ENCODE peak calls at places on chromosomes 13 and 19, in four cellular contexts. O is mesenchymal stem cell, Q is right atrium auricular region, Y is AG09309. X is an unnamed sample.
A peak's percentile ranks its signal among the peaks of the same experiment; 100 is the strongest.

GRCh38 chr19:35000647-35001501 is 751 bp downstream of the GRAMD1A start:
- DNase-seq in Q (no peak), Y (no peak), O (peak; percentile 67), X (peak; percentile 57)

GRCh38 chr13:44052843-44053607 is 173.3 kb downstream of the LACC1 start:
- DNase-seq in O (peak; percentile 77), Q (no peak), Y (peak; percentile 29), X (peak; percentile 86)

GRCh38 chr19:48749571-48750198 is 2.8 kb downstream of the FUT1 start:
- DNase-seq in Q (no peak), Y (no peak), O (no peak), X (no peak)

GRCh38 chr19:29841559-29842367 is 30.0 kb downstream of the CCNE1 start:
- DNase-seq in Y (no peak), O (peak; percentile 89), Q (no peak), X (peak; percentile 82)

GRCh38 chr13:44605275-44605674 is 29.1 kb upstream of the TSC22D1 start:
- DNase-seq in Q (no peak), Y (no peak), O (no peak), X (no peak)

GRCh38 chr13:107788464-107789165 is 426.7 kb downstream of the LIG4 start:
- DNase-seq in Y (no peak), O (no peak), Q (no peak), X (no peak)

GRCh38 chr19:29724102-29724641 is 9.1 kb upstream of the C19orf12 start:
- DNase-seq in Y (no peak), O (peak; percentile 24), Q (no peak), X (peak; percentile 31)

GRCh38 chr19:18156841-18157464 is 4.0 kb downstream of the PIK3R2 start:
- DNase-seq in Q (peak; percentile 81), Y (peak; percentile 5), O (peak; percentile 86), X (peak; percentile 95)

GRCh38 chr13:99376924-99377323 is 69.7 kb upstream of the GPR183 start:
- DNase-seq in Q (peak; percentile 52), O (no peak), Y (no peak), X (no peak)

GRCh38 chr13:111908391-111908790 is 158.6 kb upstream of the SOX1 start:
- DNase-seq in Y (no peak), Q (peak; percentile 32), O (no peak), X (no peak)

GRCh38 chr13:74074723-74075122 is 59.5 kb downstream of the KLF12 start:
- DNase-seq in Y (no peak), O (peak; percentile 28), Q (no peak), X (peak; percentile 77)

GRCh38 chr13:46179576-46180368 is 2.2 kb downstream of the LCP1 start:
- DNase-seq in Y (no peak), Q (no peak), O (no peak), X (no peak)

GRCh38 chr13:101283782-101284181 is 132.5 kb downstream of the NALCN start:
- DNase-seq in Q (no peak), Y (no peak), O (no peak), X (no peak)
- H3K4me3 ChIP-seq in Q (no peak overlapping the region), Y (no peak overlapping the region), O (no peak overlapping the region), X (no peak overlapping the region)

DNA sequence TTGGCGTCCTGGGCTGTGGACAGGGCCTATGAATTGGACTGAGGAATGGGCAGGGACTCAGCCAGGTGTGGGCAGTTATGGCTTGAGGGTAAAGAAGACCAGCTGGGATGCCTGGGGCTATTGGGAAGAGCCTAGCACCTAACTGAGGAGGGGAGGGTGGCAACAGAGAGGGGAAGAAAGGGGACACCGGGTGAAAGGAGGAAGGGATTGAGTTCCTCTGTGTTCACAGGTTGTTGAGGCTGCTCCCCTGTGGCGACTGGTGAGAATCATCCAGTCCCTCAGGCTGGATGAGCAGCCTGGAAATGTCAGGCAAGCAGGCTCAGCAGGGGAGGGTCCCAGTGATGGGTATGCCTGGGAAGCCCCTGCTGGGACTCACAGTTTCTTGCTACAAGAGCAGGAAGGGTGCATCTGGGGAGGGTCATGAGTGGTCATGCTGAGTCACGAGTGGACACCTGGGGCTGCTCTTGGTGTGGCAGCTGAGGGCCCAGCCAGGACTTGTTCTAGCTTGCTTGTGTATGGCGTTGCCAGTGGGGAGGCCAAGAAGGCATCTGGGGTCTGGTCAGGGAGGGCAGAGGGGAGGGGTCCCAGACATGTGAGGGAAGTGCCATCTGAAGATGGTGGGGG is 1.4 kb downstream of the ZNF324 start:
- DNase-seq in O (peak; percentile 20), Y (no peak), Q (no peak), X (peak; percentile 39)
- H3K4me3 ChIP-seq in O (no peak overlapping the region), Y (peak overlapping the region; percentile 30), Q (no peak overlapping the region), X (peak overlapping the region; percentile 33)

GRCh38 chr19:28543244-28543776 is 669.6 kb downstream of the UQCRFS1 start:
- DNase-seq in Q (no peak), Y (no peak), O (no peak), X (no peak)

GRCh38 chr19:28542394-28543243 is 670.3 kb downstream of the UQCRFS1 start:
- DNase-seq in O (no peak), Q (no peak), Y (no peak), X (no peak)

GRCh38 chr19:28539759-28540158 is 673.2 kb downstream of the UQCRFS1 start:
- DNase-seq in Q (no peak), O (no peak), Y (no peak), X (no peak)

GRCh38 chr19:28541602-28542393 is 671.2 kb downstream of the UQCRFS1 start:
- DNase-seq in Q (no peak), Y (no peak), O (no peak), X (no peak)

DNA sequence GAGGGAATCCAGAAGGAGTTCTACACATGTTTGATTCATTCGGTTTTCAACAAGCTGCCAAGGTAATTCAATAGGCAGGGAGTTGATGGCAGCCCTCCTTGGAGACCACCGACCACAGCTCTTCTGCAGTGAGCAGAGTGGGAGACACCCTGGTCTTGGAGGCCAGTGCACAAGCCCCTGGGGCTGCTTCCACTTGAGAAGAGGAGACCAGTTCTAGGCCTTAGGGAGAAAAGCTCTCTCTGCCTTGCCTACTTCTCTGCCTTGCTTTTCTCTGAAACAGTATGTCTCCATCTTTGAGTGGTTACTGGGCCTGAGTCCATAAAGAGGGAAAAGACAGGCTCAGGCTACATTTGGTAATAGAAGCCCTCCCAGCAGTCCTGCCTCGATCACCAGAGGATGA is 671.9 kb downstream of the UQCRFS1 start:
- DNase-seq in Y (no peak), O (no peak), Q (no peak), X (no peak)
- H3K4me3 ChIP-seq in Y (no peak overlapping the region), O (no peak overlapping the region), Q (no peak overlapping the region), X (no peak overlapping the region)

DNA sequence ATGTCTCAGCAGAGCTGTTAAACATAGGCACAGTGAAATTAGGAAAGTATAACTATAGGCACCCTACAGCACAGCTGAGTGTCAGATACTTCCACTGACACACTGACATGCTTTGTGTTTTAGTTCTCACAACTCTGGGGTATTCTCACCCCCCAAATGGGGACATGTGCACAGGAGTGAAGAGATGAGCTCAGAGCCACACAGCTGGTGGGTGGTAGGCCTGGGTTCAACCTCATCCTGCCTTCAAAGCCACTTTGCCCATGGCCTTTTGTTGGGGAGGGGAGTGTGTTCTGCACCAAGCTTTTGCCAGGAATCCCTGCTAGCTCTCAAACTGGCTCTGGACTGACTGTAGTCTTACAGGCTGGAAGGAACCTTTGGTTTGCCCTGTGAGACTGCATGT is 1.7 kb upstream of the SLC35E1 start:
- DNase-seq in Q (no peak), Y (no peak), O (no peak), X (no peak)
- H3K4me3 ChIP-seq in Q (no peak overlapping the region), Y (no peak overlapping the region), O (no peak overlapping the region), X (no peak overlapping the region)

GRCh38 chr13:77894743-77895142 is 23.9 kb downstream of the EDNRB start:
- DNase-seq in O (no peak), Q (no peak), Y (no peak), X (no peak)
- H3K4me3 ChIP-seq in O (no peak overlapping the region), Q (no peak overlapping the region), Y (no peak overlapping the region), X (no peak overlapping the region)